ENCODE peak calls at places on chromosome 15, in six cellular contexts. L, X, K, H, U and B are unnamed samples.
A peak's percentile ranks its signal among the peaks of the same experiment; 100 is the strongest.

GRCh38 chr15:87764461-87765236 is 491.9 kb downstream of the NTRK3 start:
- DNase-seq in U (no peak), L (peak; percentile 45), K (no peak), H (no peak), X (no peak), B (peak; percentile 67)

GRCh38 chr15:59174161-59174845 is 32.3 kb upstream of the LDHAL6B start:
- DNase-seq in K (no peak), U (no peak), H (no peak), L (no peak), X (no peak), B (no peak)

GRCh38 chr15:57227899-57228298 is 148.4 kb upstream of the CGNL1 start:
- DNase-seq in X (no peak), U (no peak), L (no peak), H (no peak), K (no peak), B (no peak)

GRCh38 chr15:76012021-76012551 is at the start of gene NRG4:
- DNase-seq in U (no peak), H (no peak), L (no peak), X (no peak), K (no peak), B (no peak)

GRCh38 chr15:61796056-61796455 is 264.2 kb downstream of the VPS13C start:
- DNase-seq in X (no peak), K (no peak), H (no peak), L (no peak), U (no peak), B (no peak)

GRCh38 chr15:68205949-68206539 is 912 bp upstream of the CALML4 start:
- DNase-seq in L (no peak), U (peak; percentile 53), K (peak; percentile 52), X (no peak), H (no peak), B (no peak)

GRCh38 chr15:84879088-84879780 is 5.2 kb upstream of the SLC28A1 start:
- DNase-seq in L (no peak), K (no peak), X (no peak), U (no peak), H (no peak), B (no peak)

GRCh38 chr15:92954578-92954977 is 54.5 kb downstream of the CHD2 start:
- DNase-seq in L (no peak), H (no peak), X (no peak), K (no peak), U (no peak), B (peak; percentile 13)

GRCh38 chr15:45612790-45613415 is 21.9 kb upstream of the SQOR start:
- DNase-seq in X (no peak), H (no peak), U (no peak), L (no peak), K (no peak), B (no peak)

GRCh38 chr15:51004103-51004536 is 90.6 kb downstream of the TNFAIP8L3 start:
- DNase-seq in H (no peak), L (no peak), U (no peak), X (no peak), K (no peak), B (peak; percentile 8)

GRCh38 chr15:78265752-78266224 is 1.4 kb downstream of the DNAJA4 start:
- DNase-seq in L (no peak), X (no peak), K (no peak), U (no peak), H (no peak), B (no peak)

GRCh38 chr15:91630090-91630489 is 223.4 kb upstream of the SLCO3A1 start:
- DNase-seq in H (no peak), L (no peak), U (no peak), K (no peak), X (no peak), B (no peak)

GRCh38 chr15:34802803-34803395 is 7.5 kb upstream of the ACTC1 start:
- DNase-seq in U (no peak), H (no peak), K (no peak), X (no peak), L (no peak), B (no peak)

GRCh38 chr15:95690631-95691340 is 639.7 kb upstream of the NR2F2 start:
- DNase-seq in K (no peak), X (no peak), H (no peak), U (no peak), L (no peak), B (no peak)

GRCh38 chr15:68951813-68952212 is 21.5 kb downstream of the SPESP1 start:
- DNase-seq in U (no peak), K (no peak), X (no peak), H (no peak), L (no peak), B (no peak)

GRCh38 chr15:46091860-46092450 is 457.1 kb downstream of the SQOR start:
- DNase-seq in X (no peak), L (peak; percentile 40), U (peak; percentile 21), K (peak; percentile 26), H (peak; percentile 38), B (peak; percentile 20)

GRCh38 chr15:77568960-77569646 is 63.6 kb downstream of the LINGO1 start:
- DNase-seq in L (no peak), H (no peak), K (no peak), X (no peak), U (peak; percentile 9), B (no peak)

GRCh38 chr15:92409006-92409405 is 15.3 kb downstream of the ST8SIA2 start:
- DNase-seq in X (no peak), L (no peak), U (no peak), H (no peak), K (no peak), B (no peak)

GRCh38 chr15:79311901-79312553 is 1.1 kb downstream of the TMED3 start:
- DNase-seq in X (no peak), L (no peak), K (no peak), U (no peak), H (no peak), B (no peak)

GRCh38 chr15:80070840-80071239 is 11.4 kb downstream of the ZFAND6 start:
- DNase-seq in X (no peak), K (peak; percentile 36), U (no peak), H (peak; percentile 21), L (no peak), B (no peak)

GRCh38 chr15:45660231-45660979 is 25.6 kb downstream of the SQOR start:
- DNase-seq in H (no peak), X (no peak), K (no peak), L (no peak), U (peak; percentile 24), B (no peak)

GRCh38 chr15:68644088-68644904 is 65.5 kb downstream of the CORO2B start:
- DNase-seq in H (no peak), L (no peak), K (peak; percentile 54), U (no peak), X (no peak), B (no peak)

GRCh38 chr15:31434418-31435255 is 108.0 kb downstream of the KLF13 start:
- DNase-seq in L (no peak), K (no peak), X (peak; percentile 84), U (peak; percentile 60), H (no peak), B (no peak)

GRCh38 chr15:62254137-62254934 is 89.3 kb upstream of the C2CD4B start:
- DNase-seq in U (peak; percentile 36), L (peak; percentile 5), K (no peak), X (peak; percentile 19), H (peak; percentile 35), B (peak; percentile 74)

GRCh38 chr15:92143765-92144164 is 249.9 kb upstream of the ST8SIA2 start:
- DNase-seq in U (no peak), H (no peak), K (no peak), X (no peak), L (no peak), B (no peak)

GRCh38 chr15:75840659-75841058 is 2.6 kb upstream of the UBE2Q2 start:
- DNase-seq in K (no peak), H (no peak), X (no peak), U (peak; percentile 54), L (no peak), B (no peak)

GRCh38 chr15:78212546-78213424 is 21.6 kb downstream of the ACSBG1 start:
- DNase-seq in U (no peak), L (no peak), H (no peak), X (no peak), K (peak; percentile 60), B (no peak)

GRCh38 chr15:81897011-81897677 is 148.7 kb downstream of the MEX3B start:
- DNase-seq in X (no peak), K (no peak), L (no peak), H (no peak), U (no peak), B (no peak)

GRCh38 chr15:78943692-78944091 is 1.2 kb downstream of the CTSH start:
- DNase-seq in H (no peak), X (no peak), L (no peak), U (no peak), K (no peak), B (no peak)

GRCh38 chr15:95944856-95945255 is 385.6 kb upstream of the NR2F2 start:
- DNase-seq in L (no peak), K (no peak), U (no peak), H (no peak), X (no peak), B (no peak)

GRCh38 chr15:99486371-99487336 is 79.1 kb upstream of the MEF2A start:
- DNase-seq in H (peak; percentile 77), K (no peak), U (no peak), L (peak; percentile 42), X (no peak), B (no peak)

GRCh38 chr15:98729446-98730042 is 81.2 kb downstream of the IGF1R start:
- DNase-seq in U (no peak), X (no peak), L (no peak), H (no peak), K (no peak), B (no peak)

GRCh38 chr15:68384451-68385239 is 47.3 kb downstream of the ITGA11 start:
- DNase-seq in K (no peak), L (no peak), U (no peak), X (no peak), H (no peak), B (no peak)

GRCh38 chr15:42150246-42150970 is 6.0 kb downstream of the PLA2G4F start:
- DNase-seq in H (peak; percentile 11), U (no peak), K (no peak), X (no peak), L (no peak), B (no peak)